ENCODE peak calls at places on chromosome 1, in seven cellular contexts. Q, U, Z, T, B, M and N are unnamed samples.

GRCh38 chr1:42319128-42319851 is 15.7 kb downstream of the FOXJ3 start:
- DNase-seq in Q (no peak), U (peak), Z (no peak), T (peak), B (no peak), M (no peak), N (no peak)

GRCh38 chr1:204513117-204513716 is 3.0 kb upstream of the MDM4 start:
- DNase-seq in Q (no peak), U (no peak), Z (no peak), T (no peak), B (no peak), M (no peak), N (no peak)

GRCh38 chr1:106876384-106876783 is 180.1 kb upstream of the PRMT6 start:
- DNase-seq in Q (no peak), U (no peak), Z (no peak), T (no peak), B (no peak), M (no peak), N (no peak)

GRCh38 chr1:55696181-55696580 is 481.0 kb upstream of the USP24 start:
- DNase-seq in Q (no peak), U (peak), Z (no peak), T (peak), B (no peak), M (no peak), N (no peak)

GRCh38 chr1:54407201-54407956 is 1.2 kb upstream of the SSBP3 start:
- DNase-seq in Q (no peak), U (peak), Z (peak), T (peak), B (peak), M (peak), N (peak)

GRCh38 chr1:16434501-16434900 is 2.7 kb downstream of the SPATA21 start:
- DNase-seq in Q (no peak), U (peak), Z (no peak), T (no peak), B (no peak), M (no peak), N (no peak)

GRCh38 chr1:156451486-156452184 is 48.9 kb downstream of the MEF2D start:
- DNase-seq in Q (no peak), U (no peak), Z (no peak), T (no peak), B (no peak), M (no peak), N (no peak)

GRCh38 chr1:17631410-17631809 is 91.9 kb downstream of the ARHGEF10L start:
- DNase-seq in Q (no peak), U (no peak), Z (no peak), T (no peak), B (no peak), M (no peak), N (no peak)

GRCh38 chr1:113199718-113200455 is 126.9 kb downstream of the LRIG2 start:
- DNase-seq in Q (no peak), U (no peak), Z (no peak), T (no peak), B (no peak), M (no peak), N (no peak)

GRCh38 chr1:228295201-228295600 is 87.4 kb downstream of the OBSCN start:
- DNase-seq in Q (no peak), U (no peak), Z (no peak), T (no peak), B (no peak), M (no peak), N (no peak)

GRCh38 chr1:229953736-229954326 is 113.2 kb upstream of the GALNT2 start:
- DNase-seq in Q (no peak), U (no peak), Z (no peak), T (no peak), B (no peak), M (no peak), N (no peak)

GRCh38 chr1:42136466-42136865 is 16.7 kb upstream of the GUCA2B start:
- DNase-seq in Q (no peak), U (no peak), Z (no peak), T (no peak), B (no peak), M (no peak), N (no peak)

GRCh38 chr1:206706806-206707205 is 22.1 kb downstream of the MAPKAPK2 start:
- DNase-seq in Q (no peak), U (no peak), Z (no peak), T (no peak), B (no peak), M (no peak), N (no peak)

GRCh38 chr1:8862528-8862927 is 16.0 kb downstream of the ENO1 start:
- DNase-seq in Q (no peak), U (no peak), Z (no peak), T (no peak), B (no peak), M (no peak), N (no peak)

GRCh38 chr1:181172082-181172481 is 83.6 kb downstream of the IER5 start:
- DNase-seq in Q (no peak), U (no peak), Z (no peak), T (no peak), B (no peak), M (no peak), N (no peak)

GRCh38 chr1:29544406-29544805 is 308.1 kb downstream of the PTPRU start:
- DNase-seq in Q (no peak), U (no peak), Z (no peak), T (no peak), B (no peak), M (no peak), N (no peak)

GRCh38 chr1:191953516-191953915 is 204.7 kb upstream of the RGS18 start:
- DNase-seq in Q (no peak), U (peak), Z (no peak), T (no peak), B (no peak), M (no peak), N (no peak)

GRCh38 chr1:199113265-199113869 is 474.5 kb downstream of the PTPRC start:
- DNase-seq in Q (no peak), U (peak), Z (peak), T (peak), B (peak), M (peak), N (no peak)

GRCh38 chr1:4108341-4108740 is 208.3 kb upstream of the C1orf174 start:
- DNase-seq in Q (no peak), U (no peak), Z (no peak), T (no peak), B (no peak), M (no peak), N (no peak)

GRCh38 chr1:183403386-183403957 is 14.7 kb downstream of the NMNAT2 start:
- DNase-seq in Q (no peak), U (no peak), Z (no peak), T (no peak), B (no peak), M (no peak), N (no peak)

GRCh38 chr1:210293191-210293607 is 35.5 kb upstream of the HHAT start:
- DNase-seq in Q (no peak), U (peak), Z (no peak), T (peak), B (no peak), M (no peak), N (no peak)